ENCODE peak calls at places on chromosomes 1 and 21, in four cellular contexts. I is HL-60, A is GM12878, X is GM12891. V is an unnamed sample.

GRCh38 chr21:31500071-31500470 is 156.0 kb upstream of the TIAM1 start:
- DNase-seq in I (no peak), A (no peak), X (no peak), V (no peak)

GRCh38 chr1:84358695-84359094 is 39.6 kb upstream of the DNASE2B start:
- DNase-seq in A (no peak), X (no peak), I (no peak), V (no peak)

GRCh38 chr1:247110627-247111258 is 6.6 kb upstream of the ZNF669 start:
- DNase-seq in I (no peak), A (no peak), X (no peak), V (peak)

GRCh38 chr21:45040114-45040715 is 34.2 kb upstream of the ADARB1 start:
- DNase-seq in I (no peak), X (no peak), A (no peak), V (no peak)

GRCh38 chr1:116556289-116557006 is 14.4 kb downstream of the CD58 start:
- DNase-seq in A (peak), I (no peak), X (no peak), V (peak)

GRCh38 chr1:76958808-76959207 is 91.5 kb downstream of the ST6GALNAC5 start:
- DNase-seq in X (no peak), A (no peak), I (no peak), V (no peak)

GRCh38 chr1:84997667-84998600 is 1.0 kb upstream of the MCOLN2 start:
- DNase-seq in I (no peak), A (no peak), X (no peak), V (no peak)

GRCh38 chr1:96962807-96963206 is 241.2 kb downstream of the PTBP2 start:
- DNase-seq in X (no peak), I (no peak), A (no peak), V (no peak)

GRCh38 chr1:161486806-161487482 is 18.3 kb upstream of the FCGR2A start:
- DNase-seq in I (peak), X (peak), A (peak), V (peak)

GRCh38 chr1:48674641-48675040 is 102.0 kb downstream of the BEND5 start:
- DNase-seq in A (no peak), I (no peak), X (no peak), V (no peak)

GRCh38 chr1:47184771-47185677 is 4.8 kb downstream of the PDZK1IP1 start:
- DNase-seq in X (no peak), I (no peak), A (no peak), V (no peak)

GRCh38 chr1:205061665-205062069 is 18.7 kb downstream of the CNTN2 start:
- DNase-seq in X (peak), A (peak), I (peak), V (peak)

GRCh38 chr1:64133036-64133435 is 70.4 kb upstream of the UBE2U start:
- DNase-seq in X (no peak), I (no peak), A (no peak), V (no peak)

GRCh38 chr21:38289697-38290096 is 32.9 kb downstream of the KCNJ15 start:
- DNase-seq in X (no peak), A (no peak), I (peak), V (no peak)
- TF ChIP-seq SPI1 in X (no peak), A (peak), I (peak), V (no peak)

GRCh38 chr1:11700655-11701467 is 9.4 kb downstream of the DRAXIN start:
- DNase-seq in A (no peak), X (no peak), I (no peak), V (no peak)
- TF ChIP-seq SPI1 in A (no peak), X (no peak), I (no peak), V (no peak)

DNA sequence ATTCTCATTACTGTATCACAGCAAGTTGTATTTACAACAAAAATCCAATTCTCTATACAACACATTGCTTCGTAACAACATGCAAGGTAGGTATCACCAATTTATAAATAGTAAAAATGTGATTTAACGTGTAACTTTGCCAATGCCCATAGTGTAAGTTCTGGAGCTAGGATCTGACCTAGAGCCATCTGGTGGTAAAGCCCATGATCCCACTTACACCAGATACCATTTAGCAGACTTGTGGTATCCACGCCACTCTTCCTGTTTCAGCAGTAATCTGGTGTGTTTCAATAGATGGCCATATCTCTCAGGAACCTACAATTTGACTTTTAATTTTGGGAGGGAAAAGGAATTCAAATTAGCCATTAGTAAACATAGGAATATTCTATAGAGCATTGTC is 10.2 kb downstream of the SETSIP start:
- DNase-seq in I (no peak), X (no peak), A (no peak), V (peak)
- TF ChIP-seq SPI1 in I (no peak), X (no peak), A (no peak), V (no peak)

DNA sequence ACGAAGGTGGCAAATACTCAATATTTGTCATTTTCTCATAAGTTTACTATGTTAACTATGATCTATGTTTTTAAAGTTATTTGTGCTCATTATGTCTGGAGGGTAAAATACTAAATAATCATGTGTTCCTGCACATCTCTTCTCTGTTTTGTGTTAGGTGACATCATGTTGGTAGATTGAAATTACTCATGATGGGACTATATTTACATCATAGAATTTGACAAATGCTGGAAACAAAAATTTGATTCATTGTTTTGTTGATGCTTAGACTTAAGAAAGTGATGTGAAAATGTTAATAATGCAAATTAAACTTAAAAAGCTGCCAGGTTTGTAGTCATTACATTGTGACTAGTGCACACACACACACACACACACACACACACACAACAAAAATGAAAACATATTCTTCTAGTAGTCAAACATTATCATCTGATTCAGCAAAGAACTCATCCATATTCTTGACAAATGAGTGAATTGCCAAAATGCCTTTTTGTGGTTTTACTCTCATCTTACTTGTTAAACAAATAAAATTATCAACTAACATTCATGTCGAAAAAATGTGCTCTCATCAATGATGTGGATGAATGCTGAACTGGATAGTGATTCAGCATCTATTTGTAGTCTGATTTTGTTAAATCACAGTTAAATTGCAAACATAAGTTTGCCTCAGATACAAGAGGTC is 870.7 kb downstream of the BRINP3 start:
- DNase-seq in X (no peak), A (no peak), I (no peak), V (no peak)
- TF ChIP-seq SPI1 in X (no peak), A (no peak), I (no peak), V (no peak)

DNA sequence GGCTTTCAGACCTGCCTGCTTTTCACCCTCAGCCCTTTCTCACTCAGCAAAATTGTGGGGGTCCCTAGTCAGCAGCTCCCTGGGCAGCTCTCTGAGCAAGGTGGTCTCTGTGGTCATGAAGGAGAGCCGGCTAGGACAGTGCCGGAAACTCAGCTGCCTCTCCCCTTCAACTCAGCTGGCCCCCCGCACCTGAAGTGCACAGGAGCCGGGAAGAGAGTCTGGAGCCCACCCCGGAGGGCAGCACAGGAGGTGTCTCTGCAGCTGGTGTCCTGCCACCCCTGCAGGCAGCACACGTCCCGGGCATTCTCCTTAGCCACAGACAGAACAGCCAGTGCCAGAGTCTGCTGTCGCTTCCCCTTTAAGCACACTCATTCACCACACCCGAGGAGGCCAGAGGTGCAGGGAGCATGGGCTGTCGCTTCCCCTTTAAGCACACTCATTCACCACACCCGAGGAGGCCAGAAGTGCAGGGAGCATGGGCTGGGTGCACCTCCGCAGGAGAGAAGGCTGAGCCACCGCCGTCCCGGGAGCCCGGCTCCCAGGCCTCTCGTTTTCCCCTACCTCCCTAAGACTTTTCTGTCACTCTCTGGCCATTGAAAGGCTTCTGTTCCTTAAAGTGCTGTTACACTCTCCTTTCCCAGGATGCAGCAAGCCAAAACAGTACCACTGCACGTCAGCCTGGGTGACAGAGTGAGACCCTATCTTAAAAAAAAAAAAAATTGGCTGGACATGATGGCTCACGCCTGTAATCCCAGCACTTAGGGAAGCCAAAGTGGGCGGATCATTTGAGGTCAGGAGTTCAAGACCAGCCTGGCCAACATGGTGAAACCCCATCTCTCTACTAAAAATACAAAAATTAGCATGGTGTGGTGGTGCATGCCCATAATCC is 16.9 kb upstream of the SAMD11 start:
- DNase-seq in X (peak), I (peak), A (no peak), V (no peak)
- TF ChIP-seq SPI1 in X (peak), I (peak), A (peak), V (peak)

GRCh38 chr1:117810553-117810952 is 118.9 kb downstream of the GDAP2 start:
- DNase-seq in A (no peak), X (no peak), I (no peak), V (no peak)

GRCh38 chr1:117815105-117815812 is 114.2 kb downstream of the GDAP2 start:
- DNase-seq in I (no peak), A (no peak), X (no peak), V (no peak)

GRCh38 chr1:117815926-117816325 is 113.5 kb downstream of the GDAP2 start:
- DNase-seq in A (no peak), X (no peak), I (no peak), V (peak)

GRCh38 chr1:117809764-117810163 is 119.7 kb downstream of the GDAP2 start:
- DNase-seq in I (no peak), X (no peak), A (no peak), V (no peak)

DNA sequence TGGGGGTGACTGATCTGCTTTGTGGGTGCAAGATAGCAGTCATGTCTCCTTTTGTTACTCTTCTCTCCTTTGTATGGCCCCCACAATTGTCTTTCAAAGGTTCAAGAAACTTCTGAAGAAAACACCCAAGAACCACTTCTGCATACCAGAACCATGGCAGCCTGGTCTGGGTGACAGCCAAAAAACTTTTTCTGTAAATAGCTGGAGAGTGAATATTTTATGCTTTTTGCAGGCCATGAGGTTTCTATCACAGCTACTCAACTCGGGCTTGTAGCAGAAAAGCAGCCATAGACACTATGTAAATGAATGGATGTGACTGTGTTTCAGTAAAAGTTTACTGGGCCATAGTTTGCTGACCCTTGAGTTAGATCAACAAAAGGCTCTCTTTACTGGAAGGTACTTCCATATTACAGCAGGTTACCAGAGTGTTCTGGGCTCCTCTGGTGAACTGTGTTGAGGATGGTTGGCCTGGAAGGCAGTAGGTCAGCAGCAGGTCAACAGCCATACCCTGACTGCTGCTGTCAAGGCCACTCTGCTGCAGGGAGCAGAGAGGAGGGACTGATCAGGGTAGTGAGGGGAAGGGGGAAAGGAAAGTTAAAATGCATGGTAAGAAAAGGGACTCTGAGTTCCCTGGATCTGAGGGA is 116.4 kb downstream of the GDAP2 start:
- DNase-seq in A (no peak), X (no peak), I (no peak), V (no peak)
- TF ChIP-seq SPI1 in A (no peak), X (no peak), I (no peak), V (no peak)

DNA sequence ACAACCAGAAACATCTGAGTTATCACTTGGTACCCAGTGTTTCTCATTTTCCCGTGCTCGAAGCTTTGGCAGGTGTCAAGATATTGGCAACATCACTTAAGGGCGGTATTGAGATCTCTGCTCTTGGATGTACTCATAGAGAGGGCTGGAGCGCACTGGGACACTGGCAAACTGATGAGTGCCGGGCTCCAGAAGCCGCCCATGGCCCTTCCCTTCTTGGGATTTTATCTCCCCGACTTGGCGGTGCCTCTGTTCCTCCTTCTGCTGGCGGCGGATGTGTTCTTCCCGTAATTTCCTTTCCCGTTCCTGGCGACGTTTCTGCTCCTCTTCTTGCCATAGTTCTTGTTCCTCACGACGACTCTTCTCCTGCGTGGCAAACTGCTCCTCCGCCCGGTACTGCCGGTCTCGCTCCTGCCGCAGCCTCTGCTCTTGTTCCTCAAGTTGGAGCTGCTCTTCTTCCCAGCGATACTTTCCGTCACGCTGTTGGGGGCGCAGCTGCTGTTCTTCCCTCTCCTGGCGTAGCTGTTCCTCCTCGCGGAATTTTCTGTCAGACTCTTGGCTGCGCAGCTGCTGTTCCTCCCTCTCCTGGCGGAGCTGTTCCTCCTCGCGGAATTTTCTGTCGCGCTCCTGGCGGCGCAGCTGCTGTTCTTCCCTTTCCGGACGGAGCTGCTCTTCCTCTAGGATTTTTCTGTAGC is 7.8 kb downstream of the TCHH start:
- DNase-seq in I (no peak), A (no peak), X (no peak), V (no peak)
- TF ChIP-seq SPI1 in I (no peak), A (no peak), X (no peak), V (no peak)

GRCh38 chr1:167564592-167564991 is 11.0 kb upstream of the CREG1 start:
- DNase-seq in I (peak), A (no peak), X (no peak), V (no peak)

GRCh38 chr1:167561753-167562152 is 8.2 kb upstream of the CREG1 start:
- DNase-seq in I (no peak), A (no peak), X (no peak), V (no peak)

GRCh38 chr1:167562697-167563096 is 9.1 kb upstream of the CREG1 start:
- DNase-seq in I (no peak), X (no peak), A (no peak), V (no peak)

GRCh38 chr1:167565922-167566321 is 12.4 kb upstream of the CREG1 start:
- DNase-seq in I (no peak), X (no peak), A (no peak), V (no peak)

GRCh38 chr1:167563579-167564246 is 10.2 kb upstream of the CREG1 start:
- DNase-seq in A (no peak), I (peak), X (no peak), V (peak)
- TF ChIP-seq SPI1 in A (no peak), I (no peak), X (no peak), V (no peak)

DNA sequence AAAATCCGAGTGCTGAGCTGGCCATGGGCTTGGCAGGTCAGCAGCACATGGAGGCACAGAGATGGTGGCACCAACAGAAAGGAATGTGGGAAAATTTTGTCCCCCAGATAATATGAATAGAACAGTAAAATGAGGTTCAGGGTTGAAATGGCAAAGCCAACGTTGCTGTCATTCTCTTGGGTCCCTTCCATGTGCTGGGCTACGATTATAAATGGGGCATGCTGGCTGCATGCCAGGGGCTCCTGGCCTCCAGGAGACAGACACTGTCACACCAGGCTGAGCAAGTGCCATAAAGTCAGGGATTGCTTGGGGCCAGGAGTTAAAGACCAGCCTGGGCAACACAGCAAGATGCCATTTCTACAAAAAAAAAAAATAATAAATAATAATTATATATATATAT is 77.1 kb downstream of the TOMM20 start:
- DNase-seq in X (no peak), A (no peak), I (no peak), V (no peak)
- TF ChIP-seq SPI1 in X (no peak), A (no peak), I (no peak), V (no peak)

GRCh38 chr1:99552215-99552614 is 93.7 kb upstream of the PALMD start:
- DNase-seq in A (no peak), X (no peak), I (no peak), V (no peak)

GRCh38 chr1:99546432-99547416 is 99.2 kb upstream of the PALMD start:
- DNase-seq in A (no peak), I (no peak), X (no peak), V (no peak)

GRCh38 chr1:99553301-99553700 is 92.6 kb upstream of the PALMD start:
- DNase-seq in I (no peak), A (no peak), X (no peak), V (no peak)

GRCh38 chr1:99544328-99544727 is 101.6 kb upstream of the PALMD start:
- DNase-seq in I (no peak), X (no peak), A (no peak), V (no peak)

GRCh38 chr1:99548924-99549605 is 96.8 kb upstream of the PALMD start:
- DNase-seq in I (no peak), X (no peak), A (no peak), V (no peak)
- TF ChIP-seq SPI1 in I (no peak), X (no peak), A (no peak), V (no peak)